ENCODE peak calls at places on chromosomes 6 and 20, in ten cellular contexts. One of them, this sample, is unnamed.

GRCh38 chr6:83590413-83590812 is 78.1 kb downstream of the PRSS35 start:
- DNase-seq in left ventricle myocardium inferior: no peak
- DNase-seq in neural progenitor cell: no peak
- DNase-seq in fibroblast of villous mesenchyme: peak; percentile 56
- DNase-seq in cardiac fibroblast: peak; percentile 39
- DNase-seq in body of pancreas: no peak
- DNase-seq in fibroblast of lung: no peak
- DNase-seq in OCI-LY7: no peak
- DNase-seq in breast epithelium: no peak
- DNase-seq in astrocyte of the spinal cord: no peak
- DNase-seq in this sample: no peak

GRCh38 chr6:166244353-166245045 is 63.7 kb downstream of the PRR18 start:
- DNase-seq in left ventricle myocardium inferior: no peak
- DNase-seq in neural progenitor cell: no peak
- DNase-seq in fibroblast of villous mesenchyme: no peak
- DNase-seq in cardiac fibroblast: no peak
- DNase-seq in body of pancreas: no peak
- DNase-seq in fibroblast of lung: no peak
- DNase-seq in OCI-LY7: no peak
- DNase-seq in breast epithelium: no peak
- DNase-seq in astrocyte of the spinal cord: no peak
- DNase-seq in this sample: no peak

GRCh38 chr6:17705778-17706579 is 746 bp downstream of the NUP153 start:
- DNase-seq in left ventricle myocardium inferior: peak; percentile 50
- DNase-seq in neural progenitor cell: peak; percentile 86
- DNase-seq in fibroblast of villous mesenchyme: peak; percentile 60
- DNase-seq in cardiac fibroblast: peak; percentile 61
- DNase-seq in body of pancreas: peak; percentile 50
- DNase-seq in fibroblast of lung: peak; percentile 74
- DNase-seq in OCI-LY7: peak; percentile 91
- DNase-seq in breast epithelium: peak; percentile 55
- DNase-seq in astrocyte of the spinal cord: peak; percentile 59
- DNase-seq in this sample: no peak

GRCh38 chr6:63804381-63804956 is 168.9 kb downstream of the PHF3 start:
- DNase-seq in left ventricle myocardium inferior: no peak
- DNase-seq in neural progenitor cell: no peak
- DNase-seq in fibroblast of villous mesenchyme: peak; percentile 88
- DNase-seq in cardiac fibroblast: peak; percentile 79
- DNase-seq in body of pancreas: no peak
- DNase-seq in fibroblast of lung: peak; percentile 94
- DNase-seq in OCI-LY7: no peak
- DNase-seq in breast epithelium: no peak
- DNase-seq in astrocyte of the spinal cord: peak; percentile 85
- DNase-seq in this sample: peak; percentile 88

GRCh38 chr20:62032606-62033368 is 32.9 kb downstream of the TAF4 start:
- DNase-seq in left ventricle myocardium inferior: no peak
- DNase-seq in neural progenitor cell: no peak
- DNase-seq in fibroblast of villous mesenchyme: no peak
- DNase-seq in cardiac fibroblast: peak; percentile 39
- DNase-seq in body of pancreas: no peak
- DNase-seq in fibroblast of lung: no peak
- DNase-seq in OCI-LY7: peak; percentile 27
- DNase-seq in breast epithelium: no peak
- DNase-seq in astrocyte of the spinal cord: no peak
- DNase-seq in this sample: peak; percentile 12

GRCh38 chr6:169289671-169290408 is 36.2 kb upstream of the THBS2 start:
- DNase-seq in left ventricle myocardium inferior: peak; percentile 45
- DNase-seq in neural progenitor cell: no peak
- DNase-seq in fibroblast of villous mesenchyme: peak; percentile 18
- DNase-seq in cardiac fibroblast: peak; percentile 93
- DNase-seq in body of pancreas: no peak
- DNase-seq in fibroblast of lung: peak; percentile 97
- DNase-seq in OCI-LY7: no peak
- DNase-seq in breast epithelium: no peak
- DNase-seq in astrocyte of the spinal cord: peak; percentile 81
- DNase-seq in this sample: no peak

GRCh38 chr6:43021270-43022047 is at the start of gene RRP36:
- DNase-seq in left ventricle myocardium inferior: peak; percentile 81
- DNase-seq in neural progenitor cell: peak; percentile 86
- DNase-seq in fibroblast of villous mesenchyme: peak; percentile 64
- DNase-seq in cardiac fibroblast: peak; percentile 73
- DNase-seq in body of pancreas: peak; percentile 79
- DNase-seq in fibroblast of lung: peak; percentile 67
- DNase-seq in OCI-LY7: peak; percentile 80
- DNase-seq in breast epithelium: peak; percentile 71
- DNase-seq in astrocyte of the spinal cord: peak; percentile 63
- DNase-seq in this sample: peak; percentile 29

GRCh38 chr20:10217517-10218410 is 866 bp upstream of the SNAP25 start:
- DNase-seq in left ventricle myocardium inferior: no peak
- DNase-seq in neural progenitor cell: peak; percentile 90
- DNase-seq in fibroblast of villous mesenchyme: peak; percentile 94
- DNase-seq in cardiac fibroblast: peak; percentile 92
- DNase-seq in body of pancreas: no peak
- DNase-seq in fibroblast of lung: peak; percentile 99
- DNase-seq in OCI-LY7: no peak
- DNase-seq in breast epithelium: no peak
- DNase-seq in astrocyte of the spinal cord: peak; percentile 95
- DNase-seq in this sample: no peak

GRCh38 chr6:93418448-93419303 is 683 bp downstream of the EPHA7 start:
- DNase-seq in left ventricle myocardium inferior: peak; percentile 20
- DNase-seq in neural progenitor cell: peak; percentile 92
- DNase-seq in fibroblast of villous mesenchyme: peak; percentile 18
- DNase-seq in cardiac fibroblast: peak; percentile 22
- DNase-seq in body of pancreas: peak; percentile 14
- DNase-seq in fibroblast of lung: peak; percentile 51
- DNase-seq in OCI-LY7: no peak
- DNase-seq in breast epithelium: peak; percentile 52
- DNase-seq in astrocyte of the spinal cord: peak; percentile 61
- DNase-seq in this sample: no peak

GRCh38 chr6:15247750-15248450 is 2.0 kb downstream of the JARID2 start:
- DNase-seq in left ventricle myocardium inferior: peak; percentile 61
- DNase-seq in neural progenitor cell: peak; percentile 88
- DNase-seq in fibroblast of villous mesenchyme: peak; percentile 65
- DNase-seq in cardiac fibroblast: peak; percentile 67
- DNase-seq in body of pancreas: peak; percentile 53
- DNase-seq in fibroblast of lung: peak; percentile 72
- DNase-seq in OCI-LY7: peak; percentile 72
- DNase-seq in breast epithelium: peak; percentile 58
- DNase-seq in astrocyte of the spinal cord: peak; percentile 57
- DNase-seq in this sample: no peak

GRCh38 chr20:22403860-22404608 is 180.3 kb downstream of the FOXA2 start:
- DNase-seq in left ventricle myocardium inferior: no peak
- DNase-seq in neural progenitor cell: peak; percentile 47
- DNase-seq in fibroblast of villous mesenchyme: no peak
- DNase-seq in cardiac fibroblast: peak; percentile 42
- DNase-seq in body of pancreas: peak; percentile 39
- DNase-seq in fibroblast of lung: no peak
- DNase-seq in OCI-LY7: no peak
- DNase-seq in breast epithelium: no peak
- DNase-seq in astrocyte of the spinal cord: no peak
- DNase-seq in this sample: no peak

GRCh38 chr6:131946992-131947955 is 3.9 kb downstream of the CCN2 start:
- DNase-seq in left ventricle myocardium inferior: no peak
- DNase-seq in neural progenitor cell: no peak
- DNase-seq in fibroblast of villous mesenchyme: peak; percentile 78
- DNase-seq in cardiac fibroblast: peak; percentile 88
- DNase-seq in body of pancreas: no peak
- DNase-seq in fibroblast of lung: peak; percentile 75
- DNase-seq in OCI-LY7: no peak
- DNase-seq in breast epithelium: no peak
- DNase-seq in astrocyte of the spinal cord: peak; percentile 87
- DNase-seq in this sample: no peak

GRCh38 chr20:63045401-63045800 is 38.6 kb upstream of the BHLHE23 start:
- DNase-seq in left ventricle myocardium inferior: no peak
- DNase-seq in neural progenitor cell: no peak
- DNase-seq in fibroblast of villous mesenchyme: no peak
- DNase-seq in cardiac fibroblast: no peak
- DNase-seq in body of pancreas: no peak
- DNase-seq in fibroblast of lung: no peak
- DNase-seq in OCI-LY7: no peak
- DNase-seq in breast epithelium: no peak
- DNase-seq in astrocyte of the spinal cord: no peak
- DNase-seq in this sample: no peak

GRCh38 chr6:11209941-11210340 is 22.5 kb downstream of the NEDD9 start:
- DNase-seq in left ventricle myocardium inferior: no peak
- DNase-seq in neural progenitor cell: no peak
- DNase-seq in fibroblast of villous mesenchyme: no peak
- DNase-seq in cardiac fibroblast: peak; percentile 70
- DNase-seq in body of pancreas: no peak
- DNase-seq in fibroblast of lung: peak; percentile 79
- DNase-seq in OCI-LY7: no peak
- DNase-seq in breast epithelium: no peak
- DNase-seq in astrocyte of the spinal cord: no peak
- DNase-seq in this sample: no peak

DNA sequence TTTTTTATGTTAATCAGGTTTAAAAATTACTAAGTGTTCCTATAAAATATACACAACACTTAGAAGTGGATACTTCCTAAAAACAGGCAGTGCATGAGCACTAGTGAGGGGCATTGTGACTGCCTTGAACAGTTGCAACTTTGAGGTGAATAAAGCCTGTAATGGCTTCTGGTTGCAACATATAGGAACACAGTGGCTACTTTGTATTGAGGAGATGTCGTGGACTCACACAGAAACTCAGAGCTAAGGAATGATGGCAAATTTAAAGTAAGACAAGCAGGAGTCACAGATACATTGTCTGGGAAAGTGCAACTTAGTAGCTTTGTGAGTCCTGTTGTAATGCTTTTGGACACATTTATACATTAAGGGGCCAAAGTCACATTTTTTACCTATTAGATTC is 856 bp upstream of the HLA-A start:
- DNase-seq in left ventricle myocardium inferior: no peak
- DNase-seq in neural progenitor cell: no peak
- DNase-seq in fibroblast of villous mesenchyme: peak; percentile 31
- DNase-seq in cardiac fibroblast: no peak
- DNase-seq in body of pancreas: no peak
- DNase-seq in fibroblast of lung: no peak
- DNase-seq in OCI-LY7: peak; percentile 38
- DNase-seq in breast epithelium: no peak
- DNase-seq in astrocyte of the spinal cord: no peak
- DNase-seq in this sample: no peak
- H3K4me3 ChIP-seq in left ventricle myocardium inferior: peak overlapping the region; percentile 62
- H3K4me3 ChIP-seq in neural progenitor cell: peak overlapping the region; percentile 58
- H3K4me3 ChIP-seq in fibroblast of villous mesenchyme: peak overlapping the region; percentile 78
- H3K4me3 ChIP-seq in cardiac fibroblast: no peak overlapping the region
- H3K4me3 ChIP-seq in body of pancreas: no peak overlapping the region
- H3K4me3 ChIP-seq in fibroblast of lung: peak overlapping the region; percentile 61
- H3K4me3 ChIP-seq in OCI-LY7: peak overlapping the region; percentile 86
- H3K4me3 ChIP-seq in breast epithelium: peak overlapping the region; percentile 89
- H3K4me3 ChIP-seq in astrocyte of the spinal cord: peak overlapping the region; percentile 76
- H3K4me3 ChIP-seq in this sample: peak overlapping the region; percentile 70

DNA sequence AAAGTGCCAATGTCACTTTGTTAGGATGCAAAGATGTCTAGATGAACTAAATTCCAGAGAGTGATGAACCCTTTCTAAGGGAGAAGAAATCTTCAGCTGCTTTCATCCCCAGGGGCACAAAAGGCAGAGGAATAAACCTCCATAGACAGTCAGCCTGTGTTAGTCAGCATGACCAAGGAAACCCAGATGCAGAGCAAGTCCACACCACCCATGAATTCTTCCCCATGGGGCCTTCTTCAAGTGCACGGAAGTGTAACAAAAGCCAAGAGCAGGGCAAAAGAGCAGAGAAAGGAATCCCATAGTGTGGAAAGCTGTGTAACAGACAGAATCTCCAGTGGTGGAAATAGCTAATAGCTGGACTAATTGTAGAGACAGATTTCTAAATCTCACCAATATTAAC is 50.0 kb downstream of the DCDC2 start:
- DNase-seq in left ventricle myocardium inferior: no peak
- DNase-seq in neural progenitor cell: no peak
- DNase-seq in fibroblast of villous mesenchyme: no peak
- DNase-seq in cardiac fibroblast: peak; percentile 19
- DNase-seq in body of pancreas: no peak
- DNase-seq in fibroblast of lung: peak; percentile 55
- DNase-seq in OCI-LY7: no peak
- DNase-seq in breast epithelium: no peak
- DNase-seq in astrocyte of the spinal cord: peak; percentile 33
- DNase-seq in this sample: no peak
- TF ChIP-seq CTCF in left ventricle myocardium inferior: no peak
- TF ChIP-seq CTCF in neural progenitor cell: no peak
- TF ChIP-seq CTCF in fibroblast of villous mesenchyme: no peak
- TF ChIP-seq CTCF in cardiac fibroblast: no peak
- TF ChIP-seq CTCF in body of pancreas: no peak
- TF ChIP-seq CTCF in fibroblast of lung: no peak
- TF ChIP-seq CTCF in OCI-LY7: no peak
- TF ChIP-seq CTCF in breast epithelium: no peak
- TF ChIP-seq CTCF in astrocyte of the spinal cord: no peak
- TF ChIP-seq CTCF in this sample: no peak

GRCh38 chr6:4776493-4776966 is 326 bp downstream of the CDYL start:
- DNase-seq in left ventricle myocardium inferior: no peak
- DNase-seq in neural progenitor cell: peak; percentile 82
- DNase-seq in fibroblast of villous mesenchyme: no peak
- DNase-seq in cardiac fibroblast: no peak
- DNase-seq in body of pancreas: no peak
- DNase-seq in fibroblast of lung: no peak
- DNase-seq in OCI-LY7: peak; percentile 66
- DNase-seq in breast epithelium: no peak
- DNase-seq in astrocyte of the spinal cord: peak; percentile 33
- DNase-seq in this sample: no peak
- H3K4me3 ChIP-seq in left ventricle myocardium inferior: peak overlapping the region; percentile 80
- H3K4me3 ChIP-seq in neural progenitor cell: peak overlapping the region; percentile 93
- H3K4me3 ChIP-seq in fibroblast of villous mesenchyme: peak overlapping the region; percentile 56
- H3K4me3 ChIP-seq in cardiac fibroblast: peak overlapping the region; percentile 67
- H3K4me3 ChIP-seq in body of pancreas: peak overlapping the region; percentile 18
- H3K4me3 ChIP-seq in fibroblast of lung: peak overlapping the region; percentile 43
- H3K4me3 ChIP-seq in OCI-LY7: peak overlapping the region; percentile 74
- H3K4me3 ChIP-seq in breast epithelium: peak overlapping the region; percentile 87
- H3K4me3 ChIP-seq in astrocyte of the spinal cord: peak overlapping the region; percentile 66
- H3K4me3 ChIP-seq in this sample: peak overlapping the region; percentile 70

GRCh38 chr6:168052291-168052891 is 26.6 kb downstream of the FRMD1 start:
- DNase-seq in left ventricle myocardium inferior: no peak
- DNase-seq in neural progenitor cell: no peak
- DNase-seq in fibroblast of villous mesenchyme: no peak
- DNase-seq in cardiac fibroblast: no peak
- DNase-seq in body of pancreas: no peak
- DNase-seq in fibroblast of lung: no peak
- DNase-seq in OCI-LY7: no peak
- DNase-seq in breast epithelium: no peak
- DNase-seq in astrocyte of the spinal cord: no peak
- DNase-seq in this sample: no peak

GRCh38 chr6:168049681-168050224 is 29.3 kb downstream of the FRMD1 start:
- DNase-seq in left ventricle myocardium inferior: no peak
- DNase-seq in neural progenitor cell: no peak
- DNase-seq in fibroblast of villous mesenchyme: no peak
- DNase-seq in cardiac fibroblast: no peak
- DNase-seq in body of pancreas: no peak
- DNase-seq in fibroblast of lung: no peak
- DNase-seq in OCI-LY7: no peak
- DNase-seq in breast epithelium: no peak
- DNase-seq in astrocyte of the spinal cord: no peak
- DNase-seq in this sample: no peak

GRCh38 chr6:168050225-168050796 is 28.7 kb downstream of the FRMD1 start:
- DNase-seq in left ventricle myocardium inferior: no peak
- DNase-seq in neural progenitor cell: no peak
- DNase-seq in fibroblast of villous mesenchyme: no peak
- DNase-seq in cardiac fibroblast: no peak
- DNase-seq in body of pancreas: no peak
- DNase-seq in fibroblast of lung: no peak
- DNase-seq in OCI-LY7: no peak
- DNase-seq in breast epithelium: no peak
- DNase-seq in astrocyte of the spinal cord: no peak
- DNase-seq in this sample: no peak

GRCh38 chr6:168051648-168052047 is 27.4 kb downstream of the FRMD1 start:
- DNase-seq in left ventricle myocardium inferior: no peak
- DNase-seq in neural progenitor cell: no peak
- DNase-seq in fibroblast of villous mesenchyme: no peak
- DNase-seq in cardiac fibroblast: no peak
- DNase-seq in body of pancreas: no peak
- DNase-seq in fibroblast of lung: no peak
- DNase-seq in OCI-LY7: no peak
- DNase-seq in breast epithelium: no peak
- DNase-seq in astrocyte of the spinal cord: no peak
- DNase-seq in this sample: no peak

GRCh38 chr6:168050861-168051586 is 28.0 kb downstream of the FRMD1 start:
- DNase-seq in left ventricle myocardium inferior: no peak
- DNase-seq in neural progenitor cell: peak; percentile 63
- DNase-seq in fibroblast of villous mesenchyme: peak; percentile 33
- DNase-seq in cardiac fibroblast: peak; percentile 34
- DNase-seq in body of pancreas: no peak
- DNase-seq in fibroblast of lung: no peak
- DNase-seq in OCI-LY7: no peak
- DNase-seq in breast epithelium: no peak
- DNase-seq in astrocyte of the spinal cord: no peak
- DNase-seq in this sample: no peak
- TF ChIP-seq CTCF in left ventricle myocardium inferior: peak; percentile 23
- TF ChIP-seq CTCF in neural progenitor cell: peak; percentile 52
- TF ChIP-seq CTCF in fibroblast of villous mesenchyme: peak; percentile 46
- TF ChIP-seq CTCF in cardiac fibroblast: peak; percentile 10
- TF ChIP-seq CTCF in body of pancreas: no peak
- TF ChIP-seq CTCF in fibroblast of lung: peak; percentile 41
- TF ChIP-seq CTCF in OCI-LY7: no peak
- TF ChIP-seq CTCF in breast epithelium: no peak
- TF ChIP-seq CTCF in astrocyte of the spinal cord: peak; percentile 25
- TF ChIP-seq CTCF in this sample: peak; percentile 36

This sample was measured in HFF-Myc.